ENCODE peak calls at places on chromosomes 3 and 15, in ten cellular contexts. Q, T, J, G, F, O, L, U, V and M are unnamed samples.

GRCh38 chr15:63360170-63360569 is 21.5 kb downstream of the CA12 start:
- DNase-seq in O (no peak), Q (no peak), J (no peak), F (no peak), U (no peak), L (no peak), G (peak; percentile 19), V (no peak), T (no peak), M (no peak)

GRCh38 chr15:31571676-31572075 is 245.0 kb downstream of the KLF13 start:
- DNase-seq in U (peak; percentile 8), T (no peak), V (no peak), O (no peak), J (no peak), G (no peak), F (no peak), Q (no peak), L (no peak), M (no peak)

GRCh38 chr15:79523266-79523665 is 91.1 kb downstream of the MINAR1 start:
- DNase-seq in U (peak; percentile 9), V (no peak), J (no peak), T (peak; percentile 66), G (no peak), F (no peak), Q (no peak), L (no peak), O (peak; percentile 55), M (no peak)

GRCh38 chr3:130946876-130947275 is 53.0 kb downstream of the ATP2C1 start:
- DNase-seq in V (no peak), L (no peak), T (no peak), Q (no peak), F (no peak), G (no peak), U (no peak), O (no peak), J (peak; percentile 21), M (no peak)

GRCh38 chr3:46705022-46705530 is 3.9 kb downstream of the TMIE start:
- DNase-seq in L (peak; percentile 62), Q (peak; percentile 63), U (peak; percentile 79), F (peak; percentile 96), O (peak; percentile 22), V (peak; percentile 82), J (peak; percentile 57), G (peak; percentile 86), T (peak; percentile 40), M (peak; percentile 51)

GRCh38 chr15:23065836-23066235 is 26.5 kb upstream of the TUBGCP5 start:
- DNase-seq in Q (no peak), T (no peak), U (no peak), O (no peak), L (no peak), F (peak; percentile 81), G (no peak), J (no peak), V (no peak), M (no peak)

GRCh38 chr15:70439304-70439877 is 324.0 kb downstream of the UACA start:
- DNase-seq in V (no peak), J (no peak), L (no peak), O (no peak), T (no peak), Q (no peak), U (no peak), F (no peak), G (no peak), M (no peak)

GRCh38 chr3:130974201-130974600 is 52.4 kb downstream of the ASTE1 start:
- DNase-seq in J (no peak), T (no peak), G (no peak), Q (no peak), U (no peak), V (no peak), F (no peak), L (no peak), O (no peak), M (no peak)

GRCh38 chr3:138124689-138125420 is 7.3 kb downstream of the A4GNT start:
- DNase-seq in T (peak; percentile 72), G (no peak), Q (no peak), J (peak; percentile 16), O (peak; percentile 66), F (no peak), V (no peak), U (peak; percentile 54), L (peak; percentile 68), M (peak; percentile 51)

GRCh38 chr3:50481992-50482391 is 21.4 kb downstream of the CACNA2D2 start:
- DNase-seq in O (no peak), U (no peak), G (no peak), F (no peak), V (no peak), J (no peak), T (no peak), L (no peak), Q (no peak), M (no peak)

GRCh38 chr15:36832792-36833191 is 253.4 kb downstream of the CDIN1 start:
- DNase-seq in G (no peak), J (no peak), L (no peak), U (peak; percentile 28), O (no peak), Q (no peak), F (no peak), T (no peak), V (no peak), M (no peak)

GRCh38 chr15:79987969-79988368 is 17.0 kb upstream of the BCL2A1 start:
- DNase-seq in U (no peak), O (no peak), V (no peak), T (no peak), G (no peak), L (no peak), Q (no peak), F (no peak), J (no peak), M (no peak)

GRCh38 chr15:96699871-96700401 is 369.4 kb downstream of the NR2F2 start:
- DNase-seq in U (no peak), Q (no peak), G (no peak), O (no peak), J (no peak), T (no peak), L (no peak), V (no peak), F (no peak), M (no peak)

GRCh38 chr3:123070471-123070870 is 3.6 kb downstream of the PDIA5 start:
- DNase-seq in G (no peak), J (no peak), T (no peak), V (no peak), O (no peak), U (no peak), L (no peak), F (peak; percentile 73), Q (no peak), M (no peak)

GRCh38 chr3:123071581-123071980 is 4.8 kb downstream of the PDIA5 start:
- DNase-seq in Q (no peak), T (no peak), O (no peak), G (no peak), V (no peak), U (no peak), F (peak; percentile 75), J (no peak), L (no peak), M (no peak)

GRCh38 chr3:123072152-123072551 is 5.3 kb downstream of the PDIA5 start:
- DNase-seq in U (no peak), J (no peak), F (peak; percentile 56), L (no peak), G (no peak), O (no peak), V (no peak), Q (no peak), T (no peak), M (no peak)

GRCh38 chr3:123072564-123072963 is 5.7 kb downstream of the PDIA5 start:
- DNase-seq in U (no peak), L (no peak), J (no peak), F (no peak), V (no peak), O (no peak), Q (no peak), T (no peak), G (no peak), M (no peak)

DNA sequence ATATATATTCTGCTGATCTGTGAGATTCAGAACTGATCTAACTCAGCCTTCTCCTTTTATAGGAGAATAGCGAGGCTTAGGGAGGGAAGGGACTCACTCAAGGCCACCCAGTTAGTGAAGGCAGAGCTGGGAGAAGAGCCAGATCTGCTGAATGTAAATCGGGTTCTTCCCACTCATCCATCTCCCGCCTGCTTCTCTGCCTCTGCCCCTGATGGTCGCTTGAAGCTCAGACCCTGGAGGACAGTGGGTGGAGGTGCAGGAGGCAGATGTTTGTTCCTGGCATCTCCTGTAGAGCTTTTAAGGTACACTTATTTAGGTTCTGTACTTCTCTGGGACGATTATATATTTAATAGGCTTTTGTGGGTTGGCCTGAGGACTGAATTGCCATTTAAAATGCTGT is 4.3 kb downstream of the PDIA5 start:
- DNase-seq in J (no peak), F (peak; percentile 8), G (no peak), L (peak; percentile 52), V (no peak), Q (no peak), T (peak; percentile 59), U (no peak), O (peak; percentile 36), M (no peak)
- TF ChIP-seq CTCF in J (peak; percentile 14), F (no peak), G (peak; percentile 16), L (peak; percentile 19), V (no peak), Q (no peak), T (peak; percentile 33), U (peak; percentile 25), O (peak; percentile 16), M (no peak)

GRCh38 chr3:112131111-112131510 is 1.9 kb downstream of the GCSAM start:
- DNase-seq in O (no peak), Q (no peak), F (no peak), V (no peak), L (no peak), U (no peak), G (no peak), T (no peak), J (no peak), M (no peak)
- H3K4me3 ChIP-seq in O (no peak overlapping the region), Q (no peak overlapping the region), F (no peak overlapping the region), V (no peak overlapping the region), L (no peak overlapping the region), U (no peak overlapping the region), G (no peak overlapping the region), T (no peak overlapping the region), J (no peak overlapping the region), M (no peak overlapping the region)

GRCh38 chr3:142210608-142211007 is 14.8 kb downstream of the GK5 start:
- DNase-seq in U (peak; percentile 36), V (no peak), G (no peak), F (no peak), Q (no peak), L (peak; percentile 65), J (no peak), O (no peak), T (no peak), M (no peak)
- TF ChIP-seq CTCF in U (no peak), V (no peak), G (no peak), F (no peak), Q (no peak), L (peak; percentile 35), J (no peak), O (no peak), T (peak; percentile 35), M (no peak)

DNA sequence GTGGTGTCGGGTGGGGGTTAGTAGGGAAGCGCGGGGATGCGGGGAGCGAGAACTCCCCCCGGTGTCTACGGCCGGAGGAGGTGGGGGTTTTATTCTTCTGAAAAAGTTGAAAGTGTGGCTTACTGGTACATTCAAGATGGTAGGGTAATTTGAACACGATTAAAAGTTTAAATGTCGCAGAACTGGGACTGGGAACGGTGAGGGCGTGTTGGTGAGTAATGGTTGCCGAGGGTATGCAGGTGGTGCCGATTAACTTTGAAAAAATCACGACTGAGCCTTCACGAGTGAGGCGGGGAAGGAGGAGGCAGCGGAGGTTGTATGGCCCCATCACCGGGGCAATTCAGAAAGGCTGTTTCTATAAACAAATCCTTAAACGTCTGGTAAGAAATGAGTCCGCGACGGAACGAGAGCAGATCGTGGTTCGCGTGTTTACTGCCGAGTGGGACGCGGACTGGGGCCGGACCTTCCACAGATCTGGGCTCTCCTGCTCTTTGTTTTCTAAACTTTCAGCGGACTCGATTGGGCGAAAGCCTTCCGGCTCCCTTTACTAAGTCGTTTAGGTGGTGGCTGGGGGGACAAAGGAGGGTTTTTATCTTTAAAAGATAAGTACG is 2.6 kb downstream of the IGF1R start:
- DNase-seq in O (peak; percentile 28), F (no peak), G (no peak), J (peak; percentile 51), V (no peak), T (peak; percentile 39), U (peak; percentile 40), Q (peak; percentile 51), L (peak; percentile 41), M (no peak)
- H3K4me3 ChIP-seq in O (peak overlapping the region; percentile 80), F (peak overlapping the region; percentile 65), G (peak overlapping the region; percentile 82), J (peak overlapping the region; percentile 95), V (peak overlapping the region; percentile 96), T (peak overlapping the region; percentile 92), U (peak overlapping the region; percentile 90), Q (peak overlapping the region; percentile 83), L (peak overlapping the region; percentile 65), M (peak overlapping the region; percentile 87)